ENCODE peak calls at places on chromosomes 4 and X, in six cellular contexts. One of them, this sample, is unnamed.

GRCh38 chr4:14853186-14853946 is 148.9 kb upstream of the CPEB2 start:
- DNase-seq in stomach: no peak
- DNase-seq in IMR-90: peak
- DNase-seq in lower leg skin: no peak
- DNase-seq in upper lobe of left lung: no peak
- DNase-seq in body of pancreas: no peak
- DNase-seq in this sample: no peak

GRCh38 chr4:8850074-8850829 is 21.4 kb downstream of the HMX1 start:
- DNase-seq in stomach: no peak
- DNase-seq in IMR-90: no peak
- DNase-seq in lower leg skin: no peak
- DNase-seq in upper lobe of left lung: no peak
- DNase-seq in body of pancreas: no peak
- DNase-seq in this sample: peak

GRCh38 chrX:41912922-41913321 is 10.4 kb downstream of the CASK start:
- DNase-seq in stomach: no peak
- DNase-seq in IMR-90: peak
- DNase-seq in lower leg skin: no peak
- DNase-seq in upper lobe of left lung: no peak
- DNase-seq in body of pancreas: no peak
- DNase-seq in this sample: no peak

GRCh38 chr4:152531479-152531878 is 4.4 kb downstream of the FBXW7 start:
- DNase-seq in stomach: no peak
- DNase-seq in IMR-90: no peak
- DNase-seq in lower leg skin: no peak
- DNase-seq in upper lobe of left lung: no peak
- DNase-seq in body of pancreas: no peak
- DNase-seq in this sample: no peak

GRCh38 chrX:68685722-68686683 is 38.5 kb downstream of the STARD8 start:
- DNase-seq in stomach: no peak
- DNase-seq in IMR-90: peak
- DNase-seq in lower leg skin: no peak
- DNase-seq in upper lobe of left lung: peak
- DNase-seq in body of pancreas: peak
- DNase-seq in this sample: no peak

GRCh38 chrX:55754861-55755294 is 37.3 kb downstream of the RRAGB start:
- DNase-seq in stomach: no peak
- DNase-seq in IMR-90: no peak
- DNase-seq in lower leg skin: no peak
- DNase-seq in upper lobe of left lung: no peak
- DNase-seq in body of pancreas: no peak
- DNase-seq in this sample: no peak

GRCh38 chr4:170089274-170089742 is 448 bp downstream of the AADAT start:
- DNase-seq in stomach: no peak
- DNase-seq in IMR-90: peak
- DNase-seq in lower leg skin: no peak
- DNase-seq in upper lobe of left lung: no peak
- DNase-seq in body of pancreas: no peak
- DNase-seq in this sample: peak

GRCh38 chrX:13094780-13095425 is 50.5 kb upstream of the FAM9C start:
- DNase-seq in stomach: no peak
- DNase-seq in IMR-90: peak
- DNase-seq in lower leg skin: no peak
- DNase-seq in upper lobe of left lung: no peak
- DNase-seq in body of pancreas: no peak
- DNase-seq in this sample: no peak

GRCh38 chr4:55736605-55737183 is 82.9 kb upstream of the EXOC1L start:
- DNase-seq in stomach: no peak
- DNase-seq in IMR-90: peak
- DNase-seq in lower leg skin: no peak
- DNase-seq in upper lobe of left lung: no peak
- DNase-seq in body of pancreas: no peak
- DNase-seq in this sample: no peak

GRCh38 chrX:132480581-132481203 is 8.1 kb downstream of the MBNL3 start:
- DNase-seq in stomach: peak
- DNase-seq in IMR-90: peak
- DNase-seq in lower leg skin: peak
- DNase-seq in upper lobe of left lung: peak
- DNase-seq in body of pancreas: peak
- DNase-seq in this sample: peak

GRCh38 chrX:48939417-48940228 is 17.8 kb downstream of the OTUD5 start:
- DNase-seq in stomach: no peak
- DNase-seq in IMR-90: no peak
- DNase-seq in lower leg skin: no peak
- DNase-seq in upper lobe of left lung: no peak
- DNase-seq in body of pancreas: no peak
- DNase-seq in this sample: no peak

GRCh38 chrX:118254611-118255010 is 91.3 kb upstream of the WDR44 start:
- DNase-seq in stomach: peak
- DNase-seq in IMR-90: peak
- DNase-seq in lower leg skin: peak
- DNase-seq in upper lobe of left lung: peak
- DNase-seq in body of pancreas: peak
- DNase-seq in this sample: no peak

GRCh38 chr4:153260152-153260551 is 55.9 kb downstream of the TRIM2 start:
- DNase-seq in stomach: no peak
- DNase-seq in IMR-90: no peak
- DNase-seq in lower leg skin: no peak
- DNase-seq in upper lobe of left lung: no peak
- DNase-seq in body of pancreas: no peak
- DNase-seq in this sample: no peak

GRCh38 chr4:131426023-131426758 is 1722.9 kb upstream of the PCDH10 start:
- DNase-seq in stomach: no peak
- DNase-seq in IMR-90: no peak
- DNase-seq in lower leg skin: no peak
- DNase-seq in upper lobe of left lung: no peak
- DNase-seq in body of pancreas: no peak
- DNase-seq in this sample: no peak

GRCh38 chrX:14922437-14922836 is 49.2 kb downstream of the MOSPD2 start:
- DNase-seq in stomach: no peak
- DNase-seq in IMR-90: peak
- DNase-seq in lower leg skin: no peak
- DNase-seq in upper lobe of left lung: no peak
- DNase-seq in body of pancreas: no peak
- DNase-seq in this sample: no peak

GRCh38 chr4:76822294-76822693 is 75.7 kb downstream of the SOWAHB start:
- DNase-seq in stomach: no peak
- DNase-seq in IMR-90: no peak
- DNase-seq in lower leg skin: no peak
- DNase-seq in upper lobe of left lung: no peak
- DNase-seq in body of pancreas: no peak
- DNase-seq in this sample: no peak

GRCh38 chr4:105373324-105373723 is 100.5 kb downstream of the PPA2 start:
- DNase-seq in stomach: no peak
- DNase-seq in IMR-90: no peak
- DNase-seq in lower leg skin: no peak
- DNase-seq in upper lobe of left lung: no peak
- DNase-seq in body of pancreas: no peak
- DNase-seq in this sample: no peak

GRCh38 chr4:1027916-1028240 is 16.5 kb downstream of the FGFRL1 start:
- DNase-seq in stomach: no peak
- DNase-seq in IMR-90: no peak
- DNase-seq in lower leg skin: no peak
- DNase-seq in upper lobe of left lung: no peak
- DNase-seq in body of pancreas: no peak
- DNase-seq in this sample: no peak
- TF ChIP-seq POLR2A in stomach: no peak
- TF ChIP-seq POLR2A in IMR-90: no peak
- TF ChIP-seq POLR2A in lower leg skin: no peak
- TF ChIP-seq POLR2A in upper lobe of left lung: no peak
- TF ChIP-seq POLR2A in body of pancreas: no peak
- TF ChIP-seq POLR2A in this sample: no peak

GRCh38 chr4:17614416-17615299 is at the start of gene MED28:
- DNase-seq in stomach: peak
- DNase-seq in IMR-90: peak
- DNase-seq in lower leg skin: peak
- DNase-seq in upper lobe of left lung: peak
- DNase-seq in body of pancreas: peak
- DNase-seq in this sample: peak
- TF ChIP-seq POLR2A in stomach: no peak
- TF ChIP-seq POLR2A in IMR-90: peak
- TF ChIP-seq POLR2A in lower leg skin: no peak
- TF ChIP-seq POLR2A in upper lobe of left lung: peak
- TF ChIP-seq POLR2A in body of pancreas: peak
- TF ChIP-seq POLR2A in this sample: peak

DNA sequence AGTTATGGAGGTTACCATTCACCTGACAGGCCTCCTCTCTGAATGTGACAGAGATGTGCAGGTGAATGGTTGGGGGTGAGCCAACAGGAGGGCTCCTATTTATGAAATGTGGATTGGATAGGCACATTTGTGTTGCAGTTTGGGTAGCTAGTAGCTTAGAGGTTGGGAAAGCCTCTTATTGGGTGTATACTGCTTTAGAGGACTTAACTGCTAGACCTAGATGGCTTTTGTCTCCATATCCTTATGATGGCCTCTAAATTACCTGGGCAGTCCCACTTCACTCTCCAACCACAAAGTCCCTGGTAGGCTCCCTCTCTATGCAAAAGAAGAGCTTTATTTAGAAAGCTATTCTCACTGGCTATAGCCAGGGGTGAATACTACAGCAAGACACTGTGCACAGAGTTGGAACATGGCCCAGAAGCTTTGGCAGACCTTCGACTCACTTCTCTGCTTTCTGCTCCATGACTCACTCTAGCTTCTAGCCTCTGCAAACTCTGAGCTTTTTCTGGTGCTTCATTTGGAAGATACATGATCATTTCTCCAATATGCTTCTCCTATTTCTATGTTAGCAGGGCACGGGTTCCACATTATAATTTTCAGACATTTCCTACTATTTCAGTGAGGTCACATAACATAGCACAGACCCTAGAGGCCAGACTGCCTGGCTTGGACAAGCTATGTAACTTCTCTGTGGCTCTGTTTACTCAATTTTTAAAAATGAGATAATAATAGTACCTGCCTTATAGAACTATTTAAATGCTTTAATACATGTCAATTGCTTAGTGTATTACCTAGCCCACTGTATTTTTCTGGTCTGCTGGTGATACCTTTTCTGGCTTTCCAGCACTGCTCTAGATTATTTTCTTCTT is 6.0 kb upstream of the VGLL1 start:
- DNase-seq in stomach: peak
- DNase-seq in IMR-90: peak
- DNase-seq in lower leg skin: peak
- DNase-seq in upper lobe of left lung: peak
- DNase-seq in body of pancreas: peak
- DNase-seq in this sample: no peak
- TF ChIP-seq POLR2A in stomach: no peak
- TF ChIP-seq POLR2A in IMR-90: no peak
- TF ChIP-seq POLR2A in lower leg skin: no peak
- TF ChIP-seq POLR2A in upper lobe of left lung: no peak
- TF ChIP-seq POLR2A in body of pancreas: no peak
- TF ChIP-seq POLR2A in this sample: no peak

DNA sequence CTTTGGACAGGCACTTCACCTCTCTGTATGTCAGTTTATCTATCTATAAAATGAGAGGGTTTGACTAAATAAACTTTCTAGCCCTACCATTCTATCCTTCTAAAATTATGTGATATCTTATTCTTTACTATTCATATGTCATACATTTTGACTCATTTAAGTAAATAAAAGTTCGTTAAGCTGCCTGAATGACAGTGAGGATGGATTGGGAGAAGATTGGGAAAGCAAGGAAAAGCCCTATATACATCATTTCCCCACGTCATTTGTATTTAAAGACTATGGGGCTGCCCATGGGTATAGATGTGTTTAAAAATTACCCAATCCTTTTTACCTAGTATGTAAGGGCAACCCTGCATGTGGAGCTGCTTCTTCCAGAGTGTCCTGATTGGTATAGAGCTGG is 5.3 kb downstream of the SLC16A2 start:
- DNase-seq in stomach: no peak
- DNase-seq in IMR-90: no peak
- DNase-seq in lower leg skin: no peak
- DNase-seq in upper lobe of left lung: no peak
- DNase-seq in body of pancreas: no peak
- DNase-seq in this sample: no peak
- TF ChIP-seq POLR2A in stomach: no peak
- TF ChIP-seq POLR2A in IMR-90: no peak
- TF ChIP-seq POLR2A in lower leg skin: no peak
- TF ChIP-seq POLR2A in upper lobe of left lung: no peak
- TF ChIP-seq POLR2A in body of pancreas: no peak
- TF ChIP-seq POLR2A in this sample: no peak

GRCh38 chr4:1346781-1347409 is at the start of gene UVSSA:
- DNase-seq in stomach: peak
- DNase-seq in IMR-90: peak
- DNase-seq in lower leg skin: peak
- DNase-seq in upper lobe of left lung: peak
- DNase-seq in body of pancreas: peak
- DNase-seq in this sample: peak
- TF ChIP-seq POLR2A in stomach: no peak
- TF ChIP-seq POLR2A in IMR-90: no peak
- TF ChIP-seq POLR2A in lower leg skin: no peak
- TF ChIP-seq POLR2A in upper lobe of left lung: peak
- TF ChIP-seq POLR2A in body of pancreas: peak
- TF ChIP-seq POLR2A in this sample: peak

DNA sequence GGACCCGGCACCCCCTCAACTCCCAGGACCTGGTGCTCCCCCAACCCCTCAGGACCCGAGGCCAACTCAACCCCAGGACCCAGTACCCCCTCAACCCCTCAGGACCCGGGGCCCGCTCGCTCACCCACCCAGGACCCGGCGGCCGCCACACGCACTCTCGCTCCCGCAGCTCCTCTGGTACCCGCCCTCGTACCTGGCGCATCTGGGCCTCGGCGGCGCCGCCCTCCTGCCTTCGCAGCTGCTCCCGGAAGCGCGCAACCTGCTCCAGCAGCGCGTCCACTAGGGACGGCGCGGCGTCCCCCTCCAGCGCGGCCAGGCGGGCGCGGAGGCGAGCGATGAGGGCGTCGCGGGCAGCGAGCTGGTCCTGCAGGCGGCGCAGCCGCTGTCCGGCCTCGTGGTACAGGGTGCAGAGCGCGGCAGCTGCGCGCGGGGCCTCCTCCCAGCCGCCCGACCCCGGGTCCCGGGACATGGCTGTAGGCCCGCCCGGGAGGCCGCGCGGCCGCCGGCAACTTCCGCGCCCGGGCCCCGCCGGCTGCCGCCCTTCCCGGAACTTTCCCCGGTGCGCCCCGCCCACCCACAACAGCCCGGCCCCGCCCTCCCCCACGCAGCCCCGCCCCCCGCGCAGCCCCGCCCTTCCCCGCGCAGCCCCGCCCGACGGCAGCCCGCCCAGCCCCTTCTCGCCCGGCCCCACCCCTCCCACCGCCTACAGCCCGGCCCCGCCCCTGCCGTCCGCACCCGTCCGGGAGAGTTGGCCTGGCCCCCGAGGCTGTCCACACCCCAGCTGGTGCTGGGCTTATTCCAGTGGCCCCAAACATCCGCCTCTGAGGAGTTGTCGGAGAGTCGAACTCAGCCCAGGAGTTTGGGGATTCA is at the start of gene TNIP2:
- DNase-seq in stomach: peak
- DNase-seq in IMR-90: peak
- DNase-seq in lower leg skin: peak
- DNase-seq in upper lobe of left lung: peak
- DNase-seq in body of pancreas: peak
- DNase-seq in this sample: peak
- TF ChIP-seq POLR2A in stomach: no peak
- TF ChIP-seq POLR2A in IMR-90: peak
- TF ChIP-seq POLR2A in lower leg skin: no peak
- TF ChIP-seq POLR2A in upper lobe of left lung: peak
- TF ChIP-seq POLR2A in body of pancreas: peak
- TF ChIP-seq POLR2A in this sample: peak